ENCODE peak calls at places on chromosomes 13 and 19, in six cellular contexts. H, W, C, G, E and B are unnamed samples.

GRCh38 chr19:44848036-44848804 is 2.1 kb downstream of the NECTIN2 start:
- DNase-seq in W (no peak), G (no peak), H (no peak), C (no peak), E (peak), B (no peak)

GRCh38 chr19:11092181-11092538 is 2.9 kb downstream of the LDLR start:
- DNase-seq in W (peak), E (peak), G (peak), C (peak), H (no peak), B (no peak)

GRCh38 chr19:42529248-42529764 is 1.0 kb upstream of the CEACAM1 start:
- DNase-seq in C (peak), H (peak), E (peak), W (peak), G (peak), B (peak)

GRCh38 chr13:42684226-42684625 is 97.2 kb upstream of the FAM216B start:
- DNase-seq in W (no peak), H (no peak), E (no peak), G (no peak), C (no peak), B (no peak)

GRCh38 chr13:44141213-44141724 is 232.4 kb upstream of the SERP2 start:
- DNase-seq in C (no peak), E (no peak), G (no peak), W (no peak), H (no peak), B (no peak)

GRCh38 chr13:27573265-27573664 is 47.1 kb downstream of the LNX2 start:
- DNase-seq in E (peak), H (no peak), C (no peak), G (no peak), W (no peak), B (peak)

GRCh38 chr13:95556981-95557380 is 4.5 kb downstream of the CLDN10 start:
- DNase-seq in C (no peak), E (no peak), W (no peak), H (no peak), G (no peak), B (no peak)

GRCh38 chr13:30843548-30843947 is 62.5 kb upstream of the MEDAG start:
- DNase-seq in G (no peak), E (no peak), H (no peak), W (no peak), C (no peak), B (no peak)

GRCh38 chr13:41577437-41577836 is 120.1 kb downstream of the RGCC start:
- DNase-seq in G (no peak), H (no peak), C (no peak), E (peak), W (no peak), B (peak)

GRCh38 chr19:56155124-56155687 is 14.1 kb downstream of the ZNF444 start:
- DNase-seq in E (no peak), C (no peak), G (no peak), H (no peak), W (no peak), B (no peak)